ENCODE peak calls at places on chromosome 4, in four cellular contexts. A, M, K and Z are unnamed samples.

GRCh38 chr4:57442834-57443291 is 332.7 kb upstream of the IGFBP7 start:
- DNase-seq in A (no peak), M (peak; percentile 75), K (peak; percentile 73), Z (peak; percentile 44)

GRCh38 chr4:2449051-2449450 is 19.9 kb upstream of the RNF4 start:
- DNase-seq in A (no peak), M (no peak), K (no peak), Z (no peak)

GRCh38 chr4:10084651-10085320 is 31.8 kb downstream of the WDR1 start:
- DNase-seq in A (no peak), M (no peak), K (no peak), Z (no peak)

GRCh38 chr4:122329876-122330595 is 48.8 kb upstream of the ADAD1 start:
- DNase-seq in A (no peak), M (no peak), K (no peak), Z (peak; percentile 63)

GRCh38 chr4:73729534-73730165 is 10.7 kb upstream of the CXCL8 start:
- DNase-seq in A (peak; percentile 48), M (peak; percentile 71), K (peak; percentile 66), Z (no peak)

GRCh38 chr4:53601251-53601764 is 10.0 kb upstream of the LNX1 start:
- DNase-seq in A (peak; percentile 29), M (peak; percentile 79), K (peak; percentile 43), Z (peak; percentile 7)

GRCh38 chr4:129561886-129562285 is 465.9 kb downstream of the C4orf33 start:
- DNase-seq in A (no peak), M (no peak), K (no peak), Z (peak; percentile 5)

GRCh38 chr4:69822198-69822597 is 37.7 kb downstream of the SULT1E1 start:
- DNase-seq in A (no peak), M (no peak), K (no peak), Z (no peak)

GRCh38 chr4:18318682-18319410 is 297.3 kb upstream of the LCORL start:
- DNase-seq in A (peak; percentile 18), M (no peak), K (no peak), Z (no peak)

GRCh38 chr4:151407466-151408379 is 1.3 kb upstream of the FHIP1A start:
- DNase-seq in A (peak; percentile 24), M (peak; percentile 53), K (no peak), Z (peak; percentile 34)

GRCh38 chr4:25677157-25677556 is 21.5 kb downstream of the SLC34A2 start:
- DNase-seq in A (no peak), M (no peak), K (no peak), Z (no peak)

GRCh38 chr4:128311659-128312392 is 24.2 kb upstream of the PGRMC2 start:
- DNase-seq in A (no peak), M (no peak), K (no peak), Z (peak; percentile 45)

GRCh38 chr4:26061248-26061986 is 147.4 kb downstream of the SMIM20 start:
- DNase-seq in A (no peak), M (peak; percentile 72), K (peak; percentile 48), Z (no peak)

GRCh38 chr4:18167831-18168230 is 146.3 kb upstream of the LCORL start:
- DNase-seq in A (no peak), M (no peak), K (no peak), Z (peak; percentile 4)

GRCh38 chr4:88672987-88673386 is 24.6 kb downstream of the NAP1L5 start:
- DNase-seq in A (no peak), M (peak; percentile 44), K (peak; percentile 61), Z (no peak)

GRCh38 chr4:117621673-117622072 is 412.6 kb upstream of the NDST3 start:
- DNase-seq in A (no peak), M (no peak), K (no peak), Z (no peak)

GRCh38 chr4:184344899-184345572 is 127.4 kb upstream of the ENPP6 start:
- DNase-seq in A (peak; percentile 35), M (no peak), K (no peak), Z (no peak)

GRCh38 chr4:55004831-55005230 is 120.6 kb downstream of the KDR start:
- DNase-seq in A (peak; percentile 21), M (no peak), K (peak; percentile 12), Z (no peak)

GRCh38 chr4:13162886-13163285 is 321.3 kb downstream of the RAB28 start:
- DNase-seq in A (no peak), M (peak; percentile 40), K (peak; percentile 1), Z (no peak)

GRCh38 chr4:17232575-17233253 is 279.2 kb downstream of the QDPR start:
- DNase-seq in A (no peak), M (no peak), K (peak; percentile 84), Z (no peak)

GRCh38 chr4:128385683-128386304 is 98.2 kb upstream of the PGRMC2 start:
- DNase-seq in A (no peak), M (no peak), K (no peak), Z (peak; percentile 57)

GRCh38 chr4:123939621-123940020 is 543.0 kb downstream of the SPRY1 start:
- DNase-seq in A (no peak), M (no peak), K (no peak), Z (peak; percentile 46)

GRCh38 chr4:184934961-184935360 is 83.3 kb upstream of the HELT start:
- DNase-seq in A (no peak), M (no peak), K (no peak), Z (no peak)

GRCh38 chr4:122617597-122618593 is 3.0 kb downstream of the IL21 start:
- DNase-seq in A (no peak), M (no peak), K (no peak), Z (no peak)

GRCh38 chr4:2172161-2172560 is 69.8 kb downstream of the HAUS3 start:
- DNase-seq in A (no peak), M (no peak), K (no peak), Z (no peak)

GRCh38 chr4:142516686-142517145 is 329.4 kb downstream of the INPP4B start:
- DNase-seq in A (no peak), M (no peak), K (peak; percentile 69), Z (peak; percentile 85)

GRCh38 chr4:120202222-120202621 is 135.6 kb upstream of the MAD2L1 start:
- DNase-seq in A (no peak), M (no peak), K (no peak), Z (no peak)

GRCh38 chr4:14726441-14727405 is 275.6 kb upstream of the CPEB2 start:
- DNase-seq in A (no peak), M (peak; percentile 38), K (no peak), Z (peak; percentile 99)

GRCh38 chr4:7132730-7133582 is 59.4 kb upstream of the SORCS2 start:
- DNase-seq in A (no peak), M (no peak), K (no peak), Z (no peak)

GRCh38 chr4:155889036-155889793 is 14.3 kb upstream of the TDO2 start:
- DNase-seq in A (no peak), M (no peak), K (no peak), Z (peak; percentile 44)

GRCh38 chr4:82469776-82470345 is 39.5 kb downstream of the ENOPH1 start:
- DNase-seq in A (no peak), M (no peak), K (no peak), Z (no peak)

GRCh38 chr4:127781303-127782024 is 658 bp upstream of the HSPA4L start:
- DNase-seq in A (peak; percentile 65), M (no peak), K (peak; percentile 5), Z (no peak)

GRCh38 chr4:57378766-57379165 is 268.6 kb upstream of the IGFBP7 start:
- DNase-seq in A (no peak), M (no peak), K (no peak), Z (no peak)

DNA sequence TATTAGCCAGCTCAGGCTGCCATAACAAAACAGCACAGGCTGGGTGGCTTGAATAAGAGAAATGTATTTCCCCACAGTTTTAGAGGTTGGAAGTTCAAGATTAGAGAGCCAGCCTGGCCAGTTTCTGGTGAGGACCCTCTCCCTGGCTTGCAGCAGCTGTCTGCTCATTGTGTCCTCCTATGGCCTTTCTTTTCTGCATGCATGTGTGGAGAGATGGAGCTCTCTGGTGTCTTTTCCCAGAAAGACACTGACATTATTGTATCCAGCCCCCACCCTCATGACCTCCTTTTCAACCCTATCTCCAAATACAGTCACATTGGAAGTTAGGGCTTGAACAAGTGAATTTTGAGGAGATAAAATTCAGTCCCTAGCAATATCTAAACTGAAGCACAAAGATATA is 263.8 kb upstream of the PABPC4L start:
- DNase-seq in A (no peak), M (no peak), K (peak; percentile 46), Z (no peak)
- TF ChIP-seq CTCF in A (no peak), M (no peak), K (no peak), Z (no peak)

GRCh38 chr4:8198206-8198905 is 734 bp upstream of the SH3TC1 start:
- DNase-seq in A (no peak), M (no peak), K (no peak), Z (peak; percentile 67)
- H3K4me1 ChIP-seq in A (peaks cover 5% of the 10 kb centered on the region), M (no peaks in the 10 kb centered on the region), K (peaks cover 3% of the 10 kb centered on the region), Z (no peaks in the 10 kb centered on the region)

DNA sequence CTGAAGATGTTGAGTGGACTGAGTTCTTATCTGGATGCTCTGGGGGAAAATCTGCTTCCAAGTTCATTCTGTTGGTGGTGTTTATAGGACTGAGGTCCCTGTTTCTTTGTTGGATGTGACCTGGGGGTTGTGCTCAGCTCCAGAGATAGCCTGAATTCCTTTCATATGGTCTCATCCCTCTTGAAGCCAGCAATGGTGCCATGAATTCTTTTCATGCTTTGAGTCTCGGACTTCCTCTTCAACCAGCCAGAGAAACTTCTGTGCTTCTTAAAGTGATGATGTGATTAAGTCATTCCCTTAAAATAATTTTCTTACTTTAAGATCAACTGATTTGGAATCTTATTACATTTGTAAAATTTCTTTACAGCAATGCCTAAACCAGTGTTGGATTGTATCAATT is 233.8 kb upstream of the UGT8 start:
- DNase-seq in A (no peak), M (no peak), K (no peak), Z (no peak)
- H3K27ac ChIP-seq in A (no peak overlapping the region), M (no peak overlapping the region), K (no peak overlapping the region), Z (no peak overlapping the region)

DNA sequence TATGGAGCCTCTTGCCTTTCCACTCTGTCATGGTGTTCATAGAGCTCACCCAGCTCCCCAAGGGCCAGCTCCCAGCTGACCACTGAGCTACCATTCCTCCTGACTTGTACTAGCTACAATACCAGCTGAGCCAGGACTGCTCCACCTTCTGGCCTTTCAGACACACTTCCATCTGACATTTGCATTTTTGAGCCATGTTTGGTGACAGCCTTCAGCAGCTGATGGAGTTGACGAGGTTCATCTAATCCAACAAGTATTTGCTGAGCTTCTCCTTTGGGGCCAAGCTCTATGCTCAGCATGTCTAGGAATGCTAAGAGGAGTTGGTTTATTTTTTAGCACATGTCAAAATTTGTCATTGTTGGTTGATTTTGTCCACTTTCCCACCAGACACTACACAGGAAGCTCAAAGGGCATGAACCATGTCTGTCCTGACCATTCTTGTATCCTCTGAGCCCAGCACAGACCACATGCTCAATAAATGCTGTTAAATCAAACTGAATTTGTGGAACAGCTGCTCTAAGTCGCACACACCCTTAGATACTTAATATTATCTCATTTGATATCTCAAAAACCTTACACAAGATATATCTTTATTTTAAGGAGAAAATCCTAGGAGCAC is 142.6 kb upstream of the PPARGC1A start:
- DNase-seq in A (peak; percentile 14), M (no peak), K (peak; percentile 23), Z (no peak)
- TF ChIP-seq CTCF in A (peak; percentile 37), M (peak; percentile 60), K (peak; percentile 36), Z (peak; percentile 45)